ENCODE peak calls at places on chromosomes 7 and 10, in six cellular contexts. H is colonic mucosa, Q is MM.1S, T is PC-3, I is keratinocyte, U is fibroblast of lung. J is an unnamed sample.

GRCh38 chr7:22630069-22630468 is 96.9 kb upstream of the IL6 start:
- DNase-seq in H (no peak), Q (no peak), T (no peak), I (no peak), U (no peak), J (no peak)

GRCh38 chr7:80070391-80070790 is 64.2 kb upstream of the GNAI1 start:
- DNase-seq in H (no peak), Q (no peak), T (no peak), I (no peak), U (peak; percentile 9), J (no peak)

GRCh38 chr7:55871932-55872485 is 9.5 kb upstream of the SEPTIN14 start:
- DNase-seq in H (no peak), Q (no peak), T (no peak), I (no peak), U (no peak), J (no peak)

GRCh38 chr7:5422324-5423271 is 1.0 kb downstream of the TNRC18 start:
- DNase-seq in H (no peak), Q (no peak), T (peak; percentile 44), I (no peak), U (peak; percentile 30), J (peak; percentile 74)

GRCh38 chr10:75097666-75098285 is 13.7 kb upstream of the SAMD8 start:
- DNase-seq in H (no peak), Q (no peak), T (peak; percentile 58), I (no peak), U (no peak), J (no peak)

GRCh38 chr10:128854965-128855364 is 612.1 kb upstream of the MGMT start:
- DNase-seq in H (peak; percentile 75), Q (no peak), T (no peak), I (no peak), U (peak; percentile 52), J (peak; percentile 95)

GRCh38 chr10:46545861-46546590 is 10.4 kb downstream of the GPRIN2 start:
- DNase-seq in H (peak; percentile 20), Q (no peak), T (no peak), I (no peak), U (no peak), J (peak; percentile 48)

GRCh38 chr7:23490357-23491131 is 20.3 kb upstream of the IGF2BP3 start:
- DNase-seq in H (peak; percentile 32), Q (no peak), T (no peak), I (no peak), U (peak; percentile 25), J (peak; percentile 80)

DNA sequence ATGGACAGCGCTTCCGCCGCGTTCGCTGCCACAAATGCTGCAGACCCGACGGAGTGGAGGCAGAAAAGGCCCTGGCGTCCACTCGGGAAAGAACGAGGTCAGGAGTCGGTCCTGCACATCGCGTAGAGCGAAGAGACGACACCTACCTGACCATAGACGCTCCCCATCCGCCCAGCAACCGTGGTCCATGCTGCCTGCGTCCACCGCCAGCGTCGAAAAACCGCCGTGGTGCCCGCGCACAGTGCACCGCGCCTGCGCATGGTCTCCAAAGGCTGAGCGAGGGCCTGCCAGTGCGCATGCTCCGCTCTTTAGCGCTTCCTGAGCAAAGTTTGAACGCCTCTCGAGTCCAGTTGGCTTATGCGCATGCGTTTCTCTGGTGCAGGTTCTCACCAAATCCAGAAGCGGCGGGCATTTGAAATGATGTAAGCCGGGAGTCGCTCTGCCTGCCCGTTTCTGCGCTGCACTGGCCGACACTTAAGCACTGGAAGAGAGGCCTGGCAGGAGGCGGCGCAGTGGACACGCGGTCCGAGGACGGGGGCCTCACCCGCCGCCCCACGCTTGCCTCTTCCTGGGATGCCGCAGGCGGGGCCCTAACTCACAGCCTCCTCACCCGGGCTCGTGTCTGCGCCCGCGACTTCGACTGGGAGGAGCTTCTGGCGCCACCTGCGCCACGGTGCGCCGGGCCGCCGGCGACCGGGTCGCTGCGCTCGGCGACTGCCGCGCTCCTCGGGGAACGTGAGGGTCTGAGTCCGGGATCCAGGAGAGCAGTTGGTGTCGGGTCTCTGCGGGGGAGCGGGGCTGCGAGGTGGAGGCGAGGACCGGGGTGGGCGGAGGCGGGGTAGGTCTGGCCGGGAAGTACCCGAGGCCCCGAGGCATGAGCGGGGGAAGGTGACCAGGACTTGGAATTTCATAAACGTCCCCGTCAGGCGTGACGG is at the start of gene FAM24B:
- DNase-seq in H (peak; percentile 97), Q (peak; percentile 99), T (peak; percentile 94), I (peak; percentile 80), U (peak; percentile 94), J (peak; percentile 96)
- H3K9ac ChIP-seq in H (peak within 1 kb of the TSS; percentile 65), Q (peak within 1 kb of the TSS; percentile 63), T (peak within 1 kb of the TSS; percentile 80), I (peak within 1 kb of the TSS; percentile 80), U (peak within 1 kb of the TSS; percentile 70), J (peak within 1 kb of the TSS; percentile 72)

GRCh38 chr7:111527545-111527944 is 34.7 kb downstream of the IMMP2L start:
- DNase-seq in H (no peak), Q (peak; percentile 62), T (no peak), I (no peak), U (no peak), J (no peak)
- H3K9ac ChIP-seq in H (no peak overlapping the region), Q (no peak overlapping the region), T (peak overlapping the region; percentile 22), I (no peak overlapping the region), U (no peak overlapping the region), J (no peak overlapping the region)

DNA sequence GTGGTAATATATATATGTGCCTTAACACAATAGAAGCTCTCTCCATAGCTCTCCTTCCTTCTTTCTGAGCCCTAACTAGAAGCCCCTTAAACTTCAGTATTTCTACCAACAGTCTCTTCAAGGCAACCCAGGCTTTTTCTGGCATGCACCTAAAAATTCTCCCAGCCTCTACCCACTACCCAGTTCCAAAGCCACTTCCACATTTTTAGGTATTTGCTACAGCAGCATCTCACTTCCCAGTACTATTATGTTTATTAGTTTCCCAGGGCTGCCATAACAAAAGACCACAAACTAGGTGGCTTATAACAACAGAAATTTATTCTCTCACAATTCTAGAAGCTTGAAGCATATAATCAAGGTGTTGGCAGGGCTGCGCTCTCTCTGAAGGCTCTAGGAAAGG is 15.7 kb upstream of the TNKS2 start:
- DNase-seq in H (no peak), Q (no peak), T (no peak), I (no peak), U (no peak), J (no peak)
- H3K9ac ChIP-seq in H (no peak overlapping the region), Q (no peak overlapping the region), T (no peak overlapping the region), I (no peak overlapping the region), U (no peak overlapping the region), J (no peak overlapping the region)

GRCh38 chr10:60309891-60310290 is 79.8 kb downstream of the ANK3 start:
- DNase-seq in H (no peak), Q (no peak), T (no peak), I (no peak), U (no peak), J (no peak)

GRCh38 chr10:60304832-60305231 is 84.8 kb downstream of the ANK3 start:
- DNase-seq in H (no peak), Q (no peak), T (no peak), I (no peak), U (no peak), J (no peak)

GRCh38 chr10:60309371-60309770 is 80.3 kb downstream of the ANK3 start:
- DNase-seq in H (no peak), Q (no peak), T (no peak), I (no peak), U (no peak), J (no peak)

GRCh38 chr10:60303778-60304177 is 85.9 kb downstream of the ANK3 start:
- DNase-seq in H (no peak), Q (no peak), T (no peak), I (no peak), U (no peak), J (no peak)

DNA sequence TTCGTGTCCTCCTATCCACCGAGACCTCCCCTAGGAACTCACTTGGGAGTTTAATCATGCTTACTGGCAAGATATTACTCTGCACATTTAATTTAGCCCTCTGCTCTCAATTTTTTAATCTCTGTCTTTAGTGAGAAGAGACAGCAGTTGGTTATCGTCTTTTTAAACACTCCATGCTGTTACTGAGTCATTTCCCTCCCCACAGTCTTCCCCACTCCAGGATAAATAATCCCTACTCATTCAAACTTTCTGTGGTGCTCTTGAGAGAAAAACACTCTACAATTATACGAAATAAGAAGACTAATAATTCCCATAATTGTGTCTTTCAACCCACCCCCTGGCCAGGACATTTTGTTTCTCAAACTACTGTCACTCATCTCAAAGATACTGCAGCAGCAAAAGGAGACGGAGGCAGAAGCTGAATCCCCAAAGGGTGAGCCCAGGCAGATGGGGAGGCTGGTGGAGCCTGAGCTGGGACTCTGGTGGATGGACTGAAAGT is 84.2 kb downstream of the ANK3 start:
- DNase-seq in H (no peak), Q (no peak), T (no peak), I (no peak), U (peak; percentile 81), J (no peak)
- H3K9ac ChIP-seq in H (no peak overlapping the region), Q (no peak overlapping the region), T (no peak overlapping the region), I (no peak overlapping the region), U (no peak overlapping the region), J (no peak overlapping the region)

GRCh38 chr10:123139165-123139520 is 3.4 kb downstream of the HMX3 start:
- DNase-seq in H (no peak), Q (no peak), T (no peak), I (no peak), U (no peak), J (no peak)
- H3K9ac ChIP-seq in H (no peak overlapping the region), Q (no peak overlapping the region), T (no peak overlapping the region), I (no peak overlapping the region), U (no peak overlapping the region), J (no peak overlapping the region)

GRCh38 chr7:153472516-153472915 is 579.7 kb upstream of the DPP6 start:
- DNase-seq in H (no peak), Q (no peak), T (no peak), I (no peak), U (no peak), J (no peak)

GRCh38 chr7:153476166-153476565 is 576.0 kb upstream of the DPP6 start:
- DNase-seq in H (no peak), Q (no peak), T (no peak), I (no peak), U (no peak), J (no peak)

GRCh38 chr7:153470004-153470671 is 582.1 kb upstream of the DPP6 start:
- DNase-seq in H (no peak), Q (no peak), T (no peak), I (no peak), U (no peak), J (no peak)

GRCh38 chr7:153475240-153475639 is 577.0 kb upstream of the DPP6 start:
- DNase-seq in H (no peak), Q (no peak), T (no peak), I (no peak), U (no peak), J (no peak)

DNA sequence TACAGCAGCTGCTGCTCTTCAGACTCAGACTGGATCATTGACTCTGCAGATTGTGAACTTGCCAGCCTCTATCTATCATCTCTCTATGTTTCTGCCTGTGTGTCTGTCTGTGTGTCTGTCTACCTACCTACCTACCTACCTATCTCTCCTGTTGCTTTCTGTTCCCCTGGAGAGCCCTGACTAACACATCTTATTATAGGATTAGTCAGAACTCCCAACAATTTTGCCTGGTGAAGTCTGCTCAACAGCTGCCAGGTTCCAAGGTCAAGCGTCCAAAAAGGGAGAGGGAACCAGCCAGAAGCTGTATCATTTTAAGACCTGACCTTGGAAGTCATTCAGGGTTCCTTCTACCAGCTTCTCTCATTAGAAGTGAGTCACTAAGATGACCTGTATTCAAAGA is 579.0 kb upstream of the DPP6 start:
- DNase-seq in H (no peak), Q (no peak), T (no peak), I (no peak), U (no peak), J (no peak)
- H3K9ac ChIP-seq in H (no peak overlapping the region), Q (no peak overlapping the region), T (no peak overlapping the region), I (no peak overlapping the region), U (no peak overlapping the region), J (no peak overlapping the region)

GRCh38 chr10:77393821-77394501 is 243.6 kb downstream of the KCNMA1 start:
- DNase-seq in H (no peak), Q (no peak), T (no peak), I (no peak), U (no peak), J (no peak)
- H3K9ac ChIP-seq in H (no peak overlapping the region), Q (no peak overlapping the region), T (peak overlapping the region; percentile 38), I (no peak overlapping the region), U (no peak overlapping the region), J (no peak overlapping the region)